ENCODE peak calls at places on chromosomes 2 and 18, in eight cellular contexts. V is tibial artery, D is breast epithelium, Y is kidney epithelial cell, Z is omental fat pad, T is cardiac muscle cell, G is upper lobe of right lung, C is epithelial cell of esophagus. P is an unnamed sample.

GRCh38 chr18:46563317-46563716 is 93.7 kb downstream of the LOXHD1 start:
- DNase-seq in D (no peak), V (no peak), T (no peak), C (no peak), Z (no peak), G (no peak), Y (no peak), P (no peak)

GRCh38 chr2:81598437-81598836 is 1293.9 kb upstream of the LRRTM1 start:
- DNase-seq in Z (no peak), G (no peak), T (peak), V (no peak), D (no peak), C (no peak), Y (peak), P (no peak)

GRCh38 chr18:6591491-6591890 is 138.0 kb upstream of the ARHGAP28 start:
- DNase-seq in Z (no peak), G (no peak), D (no peak), T (no peak), C (no peak), V (no peak), Y (no peak), P (no peak)

GRCh38 chr2:175001546-175001945 is 3.6 kb downstream of the CHN1 start:
- DNase-seq in G (no peak), T (no peak), V (no peak), D (no peak), C (no peak), Z (no peak), Y (no peak), P (no peak)

GRCh38 chr2:150376627-150377335 is 110.7 kb downstream of the RND3 start:
- DNase-seq in T (peak), G (no peak), Y (no peak), D (no peak), Z (no peak), C (peak), V (no peak), P (no peak)

GRCh38 chr2:43073373-43073772 is 153.0 kb downstream of the ZFP36L2 start:
- DNase-seq in Y (no peak), D (peak), G (no peak), T (peak), Z (no peak), V (peak), C (peak), P (no peak)

GRCh38 chr2:19674051-19675002 is 227.5 kb downstream of the TTC32 start:
- DNase-seq in V (no peak), Z (no peak), C (no peak), D (no peak), G (no peak), Y (no peak), T (no peak), P (no peak)

GRCh38 chr2:22800422-22800821 is 584.6 kb upstream of the KLHL29 start:
- DNase-seq in Y (no peak), Z (no peak), D (no peak), G (no peak), T (no peak), C (no peak), V (no peak), P (no peak)

GRCh38 chr2:99171377-99172140 is 9.3 kb downstream of the MITD1 start:
- DNase-seq in C (no peak), V (no peak), T (no peak), Z (no peak), D (no peak), G (no peak), Y (no peak), P (no peak)

GRCh38 chr2:189072036-189072435 is 97.9 kb downstream of the COL3A1 start:
- DNase-seq in Y (no peak), G (no peak), V (no peak), D (no peak), C (no peak), T (no peak), Z (no peak), P (no peak)

GRCh38 chr2:64852771-64853241 is 136.4 kb upstream of the SLC1A4 start:
- DNase-seq in G (no peak), Z (no peak), C (no peak), T (no peak), Y (no peak), D (no peak), V (peak), P (no peak)

GRCh38 chr2:237904806-237905599 is 45.6 kb downstream of the RAMP1 start:
- DNase-seq in Y (no peak), G (peak), C (no peak), Z (no peak), D (peak), T (peak), V (peak), P (no peak)

GRCh38 chr2:128169094-128169493 is 78.1 kb downstream of the UGGT1 start:
- DNase-seq in V (no peak), Z (no peak), T (no peak), D (no peak), G (no peak), Y (no peak), C (no peak), P (no peak)

GRCh38 chr18:21179590-21180220 is 62.3 kb upstream of the GREB1L start:
- DNase-seq in V (no peak), T (peak), D (no peak), G (no peak), Z (peak), C (peak), Y (no peak), P (no peak)
- TF ChIP-seq CTCF in V (peak), T (peak), D (no peak), G (peak), Z (no peak), C (peak), Y (peak), P (peak)

DNA sequence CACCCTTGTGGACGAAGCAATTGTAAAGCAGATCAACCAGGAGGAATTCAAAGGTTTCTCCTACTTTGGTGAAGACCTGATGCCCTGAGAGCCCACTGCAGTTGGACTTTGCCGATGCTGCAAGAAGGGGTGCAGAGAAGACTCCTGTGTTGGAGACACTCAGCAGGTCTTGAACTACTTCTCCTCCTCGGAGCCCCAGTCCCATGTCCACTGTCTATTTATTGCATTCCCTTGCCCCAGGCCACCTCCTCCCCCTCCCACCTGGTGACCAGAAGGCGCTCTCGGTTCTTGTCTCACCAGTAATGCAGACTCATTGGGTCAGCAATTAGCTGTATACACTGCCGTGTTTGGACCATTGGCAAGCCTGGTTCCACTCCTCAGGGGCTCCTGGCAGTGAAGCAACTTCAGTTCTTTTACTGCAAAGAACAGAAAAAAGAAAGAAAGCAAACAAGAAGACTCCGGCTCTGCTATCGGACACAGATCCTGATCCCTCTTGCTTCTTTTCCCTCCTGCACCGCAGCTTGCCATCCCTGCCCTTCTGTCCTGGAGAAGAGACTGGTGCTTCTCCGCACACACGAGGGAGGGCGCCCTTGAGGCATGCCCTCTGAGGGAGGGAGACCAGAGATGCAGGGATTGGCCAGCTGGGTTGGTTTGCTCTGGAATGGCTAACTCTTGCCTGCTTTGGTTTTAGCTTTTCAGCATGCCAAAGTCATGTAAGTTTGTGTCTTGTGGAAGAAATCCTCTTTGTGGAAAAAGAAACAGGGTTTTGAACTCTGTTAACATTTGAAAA is 112.2 kb upstream of the EPAS1 start:
- DNase-seq in G (no peak), T (no peak), D (no peak), V (no peak), Y (no peak), Z (no peak), C (no peak), P (no peak)
- TF ChIP-seq CTCF in G (peak), T (peak), D (no peak), V (no peak), Y (no peak), Z (no peak), C (peak), P (no peak)

GRCh38 chr2:48983051-48983450 is 171.3 kb downstream of the FSHR start:
- DNase-seq in C (no peak), D (no peak), V (no peak), T (no peak), G (no peak), Z (no peak), Y (no peak), P (no peak)

GRCh38 chr2:48983556-48983955 is 170.8 kb downstream of the FSHR start:
- DNase-seq in D (no peak), V (no peak), C (no peak), Y (no peak), T (no peak), Z (no peak), G (no peak), P (no peak)

GRCh38 chr2:48979691-48980090 is 174.6 kb downstream of the FSHR start:
- DNase-seq in Z (no peak), C (no peak), V (no peak), G (no peak), T (no peak), D (no peak), Y (no peak), P (no peak)

GRCh38 chr2:48978131-48978530 is 176.2 kb downstream of the FSHR start:
- DNase-seq in Z (no peak), Y (no peak), D (no peak), G (no peak), C (no peak), V (no peak), T (no peak), P (no peak)
- TF ChIP-seq CTCF in Z (no peak), Y (no peak), D (no peak), G (no peak), C (no peak), V (no peak), T (no peak), P (no peak)

GRCh38 chr2:240879105-240879504 is 10.5 kb downstream of the AGXT start:
- DNase-seq in Z (no peak), D (no peak), C (no peak), T (no peak), G (peak), Y (no peak), V (no peak), P (no peak)
- TF ChIP-seq CTCF in Z (no peak), D (no peak), C (no peak), T (no peak), G (no peak), Y (no peak), V (no peak), P (no peak)